ENCODE peak calls at places on chromosomes 11 and 22, in eight cellular contexts. G, R, Z, Y, X, I, B and H are unnamed samples.

GRCh38 chr11:6646631-6647281 is 8.9 kb downstream of the DCHS1 start:
- DNase-seq in G (peak), R (no peak), Z (no peak), Y (peak), X (peak), I (peak), B (peak), H (no peak)

GRCh38 chr22:48096846-48097665 is 1334.6 kb downstream of the TBC1D22A start:
- DNase-seq in G (no peak), R (no peak), Z (no peak), Y (no peak), X (no peak), I (no peak), B (no peak), H (peak)

GRCh38 chr11:65777821-65778361 is 2.9 kb downstream of the AP5B1 start:
- DNase-seq in G (no peak), R (no peak), Z (no peak), Y (peak), X (no peak), I (no peak), B (no peak), H (peak)

GRCh38 chr11:103730151-103730940 is 306.1 kb upstream of the DDI1 start:
- DNase-seq in G (peak), R (no peak), Z (no peak), Y (no peak), X (no peak), I (no peak), B (no peak), H (no peak)

GRCh38 chr11:31910950-31911576 is 99.9 kb upstream of the PAX6 start:
- DNase-seq in G (no peak), R (no peak), Z (no peak), Y (no peak), X (no peak), I (no peak), B (no peak), H (no peak)

GRCh38 chr11:26556582-26556981 is 15.5 kb downstream of the MUC15 start:
- DNase-seq in G (no peak), R (no peak), Z (no peak), Y (no peak), X (no peak), I (no peak), B (no peak), H (no peak)

GRCh38 chr11:72828081-72828567 is 13.9 kb downstream of the ATG16L2 start:
- DNase-seq in G (peak), R (no peak), Z (no peak), Y (no peak), X (no peak), I (no peak), B (peak), H (peak)

GRCh38 chr11:67282155-67282875 is 6.8 kb upstream of the ANKRD13D start:
- DNase-seq in G (no peak), R (peak), Z (no peak), Y (no peak), X (peak), I (peak), B (no peak), H (peak)

GRCh38 chr11:13207665-13208594 is 69.7 kb upstream of the BMAL1 start:
- DNase-seq in G (peak), R (peak), Z (no peak), Y (no peak), X (no peak), I (no peak), B (peak), H (peak)

GRCh38 chr11:1828542-1828941 is 6.2 kb upstream of the SYT8 start:
- DNase-seq in G (no peak), R (no peak), Z (no peak), Y (no peak), X (no peak), I (peak), B (no peak), H (no peak)

GRCh38 chr11:47415949-47416472 is 7.6 kb downstream of the SLC39A13 start:
- DNase-seq in G (peak), R (no peak), Z (peak), Y (no peak), X (peak), I (peak), B (peak), H (peak)

GRCh38 chr22:18090286-18090685 is 12.5 kb downstream of the PEX26 start:
- DNase-seq in G (no peak), R (no peak), Z (no peak), Y (no peak), X (no peak), I (no peak), B (no peak), H (no peak)

GRCh38 chr11:17915500-17916143 is 97.2 kb downstream of the SERGEF start:
- DNase-seq in G (no peak), R (no peak), Z (no peak), Y (no peak), X (no peak), I (no peak), B (no peak), H (no peak)

GRCh38 chr11:93846411-93846810 is 4.0 kb downstream of the VSTM5 start:
- DNase-seq in G (peak), R (no peak), Z (no peak), Y (no peak), X (no peak), I (no peak), B (peak), H (no peak)

GRCh38 chr11:78319453-78319955 is 98.1 kb downstream of the GAB2 start:
- DNase-seq in G (peak), R (no peak), Z (no peak), Y (no peak), X (no peak), I (no peak), B (peak), H (no peak)

GRCh38 chr11:133693110-133693509 is 152.2 kb downstream of the SPATA19 start:
- DNase-seq in G (no peak), R (no peak), Z (no peak), Y (no peak), X (peak), I (peak), B (no peak), H (no peak)

GRCh38 chr11:44952500-44953260 is 2.0 kb upstream of the TP53I11 start:
- DNase-seq in G (no peak), R (peak), Z (no peak), Y (no peak), X (no peak), I (no peak), B (no peak), H (no peak)

GRCh38 chr22:46661221-46661851 is 41.1 kb downstream of the GRAMD4 start:
- DNase-seq in G (peak), R (peak), Z (no peak), Y (peak), X (no peak), I (no peak), B (peak), H (no peak)

GRCh38 chr22:28986366-28986765 is 75.3 kb downstream of the C22orf31 start:
- DNase-seq in G (no peak), R (no peak), Z (no peak), Y (no peak), X (no peak), I (no peak), B (peak), H (no peak)

GRCh38 chr11:73268671-73269271 is 3.4 kb upstream of the P2RY6 start:
- DNase-seq in G (no peak), R (no peak), Z (no peak), Y (no peak), X (no peak), I (no peak), B (no peak), H (no peak)

GRCh38 chr22:27170491-27170890 is 513.1 kb downstream of the MIAT start:
- DNase-seq in G (peak), R (no peak), Z (peak), Y (no peak), X (no peak), I (no peak), B (peak), H (no peak)

GRCh38 chr11:63918576-63919171 is 1.7 kb upstream of the RCOR2 start:
- DNase-seq in G (no peak), R (no peak), Z (no peak), Y (no peak), X (no peak), I (no peak), B (peak), H (no peak)

GRCh38 chr11:63922673-63923192 is 5.8 kb upstream of the RCOR2 start:
- DNase-seq in G (no peak), R (no peak), Z (no peak), Y (no peak), X (no peak), I (no peak), B (no peak), H (no peak)

GRCh38 chr11:63919267-63920125 is 2.5 kb upstream of the RCOR2 start:
- DNase-seq in G (peak), R (no peak), Z (no peak), Y (no peak), X (peak), I (peak), B (peak), H (peak)

GRCh38 chr11:63920126-63920869 is 3.3 kb upstream of the RCOR2 start:
- DNase-seq in G (no peak), R (no peak), Z (no peak), Y (no peak), X (peak), I (peak), B (no peak), H (no peak)

GRCh38 chr11:63920870-63921417 is 4.0 kb upstream of the RCOR2 start:
- DNase-seq in G (no peak), R (no peak), Z (no peak), Y (peak), X (no peak), I (peak), B (no peak), H (no peak)
- H3K4me3 ChIP-seq in G (no peak), R (no peak), Z (peak), Y (no peak), X (no peak), I (no peak), B (no peak), H (no peak)

DNA sequence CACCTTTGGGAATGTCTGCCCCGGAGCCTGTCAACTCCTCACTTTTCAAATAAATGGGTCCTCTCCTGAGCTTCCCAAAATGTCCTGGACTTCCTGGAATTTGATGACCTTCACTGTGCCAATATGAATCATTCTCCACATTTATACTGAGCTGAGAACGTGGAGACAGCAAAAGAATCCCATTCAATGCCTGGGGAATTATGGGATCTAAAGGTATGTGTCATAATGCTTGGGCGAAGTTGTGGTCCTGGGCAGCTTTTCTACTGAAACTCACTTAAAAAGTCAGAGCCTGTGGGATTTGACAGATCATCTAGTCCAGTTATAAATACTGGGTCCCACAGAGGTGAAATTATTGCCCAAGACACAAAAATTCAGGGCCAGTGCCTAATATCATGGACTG is 136.7 kb downstream of the KIF18A start:
- DNase-seq in G (no peak), R (no peak), Z (no peak), Y (no peak), X (no peak), I (no peak), B (no peak), H (no peak)
- H3K4me3 ChIP-seq in G (no peak), R (no peak), Z (no peak), Y (no peak), X (no peak), I (no peak), B (no peak), H (no peak)

GRCh38 chr22:23673826-23674690 is 16.8 kb upstream of the RGL4 start:
- DNase-seq in G (no peak), R (no peak), Z (no peak), Y (no peak), X (no peak), I (no peak), B (no peak), H (no peak)

GRCh38 chr22:23675502-23676415 is 15.1 kb upstream of the RGL4 start:
- DNase-seq in G (peak), R (no peak), Z (no peak), Y (no peak), X (peak), I (no peak), B (no peak), H (no peak)

GRCh38 chr22:23678133-23678532 is 12.7 kb upstream of the RGL4 start:
- DNase-seq in G (no peak), R (no peak), Z (no peak), Y (no peak), X (no peak), I (no peak), B (no peak), H (no peak)

GRCh38 chr22:23681026-23681809 is 9.6 kb upstream of the RGL4 start:
- DNase-seq in G (no peak), R (no peak), Z (no peak), Y (no peak), X (no peak), I (no peak), B (no peak), H (no peak)

GRCh38 chr22:23677701-23677995 is 13.2 kb upstream of the RGL4 start:
- DNase-seq in G (no peak), R (no peak), Z (no peak), Y (no peak), X (no peak), I (no peak), B (no peak), H (no peak)
- H3K4me3 ChIP-seq in G (no peak), R (no peak), Z (no peak), Y (no peak), X (no peak), I (no peak), B (no peak), H (no peak)

GRCh38 chr11:88354909-88355308 is 17.4 kb upstream of the CTSC start:
- DNase-seq in G (no peak), R (no peak), Z (no peak), Y (no peak), X (no peak), I (no peak), B (no peak), H (no peak)
- H3K4me3 ChIP-seq in G (no peak), R (no peak), Z (no peak), Y (no peak), X (no peak), I (no peak), B (no peak), H (no peak)

GRCh38 chr11:100791103-100791502 is 104.0 kb downstream of the ARHGAP42 start:
- DNase-seq in G (no peak), R (no peak), Z (no peak), Y (no peak), X (no peak), I (no peak), B (no peak), H (no peak)
- H3K4me3 ChIP-seq in G (no peak), R (no peak), Z (no peak), Y (no peak), X (no peak), I (no peak), B (no peak), H (no peak)

GRCh38 chr22:50171319-50171964 is 911 bp downstream of the PANX2 start:
- DNase-seq in G (no peak), R (no peak), Z (no peak), Y (no peak), X (no peak), I (peak), B (no peak), H (no peak)
- H3K4me3 ChIP-seq in G (peak), R (no peak), Z (peak), Y (no peak), X (no peak), I (no peak), B (no peak), H (no peak)

GRCh38 chr22:32571764-32572163 is 97.2 kb downstream of the FBXO7 start:
- DNase-seq in G (no peak), R (no peak), Z (no peak), Y (no peak), X (no peak), I (no peak), B (no peak), H (no peak)
- H3K4me3 ChIP-seq in G (no peak), R (no peak), Z (no peak), Y (no peak), X (no peak), I (no peak), B (no peak), H (no peak)

GRCh38 chr11:62646825-62647608 is 604 bp upstream of the GANAB start:
- DNase-seq in G (no peak), R (no peak), Z (no peak), Y (no peak), X (no peak), I (no peak), B (no peak), H (no peak)
- H3K4me3 ChIP-seq in G (no peak), R (peak), Z (peak), Y (peak), X (peak), I (peak), B (peak), H (no peak)